ENCODE peak calls at places on chromosome 19, in four cellular contexts. L, E, R and C are unnamed samples.

GRCh38 chr19:49920624-49921363 is 8.2 kb upstream of the ATF5 start:
- DNase-seq in E (no peak), R (no peak), L (no peak), C (no peak)

GRCh38 chr19:58218899-58219298 is 9.8 kb upstream of the ZNF544 start:
- DNase-seq in E (peak), R (no peak), L (peak), C (no peak)

GRCh38 chr19:54203151-54203611 is 2.5 kb downstream of the RPS9 start:
- DNase-seq in E (no peak), L (no peak), R (no peak), C (no peak)

GRCh38 chr19:31096047-31096446 is 253.2 kb downstream of the TSHZ3 start:
- DNase-seq in E (no peak), R (no peak), L (peak), C (no peak)

GRCh38 chr19:55251296-55252081 is 7.3 kb downstream of the PPP6R1 start:
- DNase-seq in E (no peak), L (no peak), R (no peak), C (peak)

GRCh38 chr19:17504030-17504429 is 7.4 kb upstream of the PGLS start:
- DNase-seq in E (no peak), L (no peak), R (no peak), C (peak)

GRCh38 chr19:11377237-11377636 is 2.8 kb downstream of the SWSAP1 start:
- DNase-seq in R (no peak), L (no peak), E (no peak), C (peak)

GRCh38 chr19:12156254-12157058 is at the start of gene ZNF625:
- DNase-seq in E (peak), R (peak), L (peak), C (peak)

GRCh38 chr19:48741222-48741999 is 1.0 kb upstream of the RASIP1 start:
- DNase-seq in E (peak), R (no peak), L (peak), C (no peak)

GRCh38 chr19:13665125-13665903 is 99.0 kb upstream of the MRI1 start:
- DNase-seq in E (no peak), R (no peak), L (no peak), C (no peak)

GRCh38 chr19:58544591-58545285 is 874 bp downstream of the TRIM28 start:
- DNase-seq in L (no peak), E (peak), R (peak), C (peak)

GRCh38 chr19:17079710-17080440 is 4.3 kb downstream of the MYO9B start:
- DNase-seq in E (no peak), L (no peak), R (peak), C (peak)

GRCh38 chr19:52542984-52543664 is 15.7 kb downstream of the ZNF808 start:
- DNase-seq in E (no peak), L (no peak), R (no peak), C (no peak)

GRCh38 chr19:29561601-29562000 is 35.8 kb downstream of the VSTM2B start:
- DNase-seq in L (no peak), R (no peak), E (no peak), C (no peak)

GRCh38 chr19:3836887-3837286 is 32.0 kb downstream of the ZFR2 start:
- DNase-seq in L (no peak), R (no peak), E (no peak), C (no peak)

GRCh38 chr19:18831524-18832330 is at the start of gene UPF1:
- DNase-seq in R (peak), E (peak), L (peak), C (peak)

GRCh38 chr19:58059003-58059671 is at the start of gene ZNF135:
- DNase-seq in E (peak), L (peak), R (peak), C (peak)

GRCh38 chr19:1651548-1652394 is 644 bp downstream of the TCF3 start:
- DNase-seq in L (no peak), E (no peak), R (peak), C (peak)

GRCh38 chr19:52527954-52528326 is 472 bp downstream of the ZNF808 start:
- DNase-seq in E (peak), R (no peak), L (peak), C (no peak)

GRCh38 chr19:18063463-18063862 is 23.3 kb downstream of the IL12RB1 start:
- DNase-seq in R (no peak), L (peak), E (peak), C (peak)

GRCh38 chr19:2555422-2556220 is 79.7 kb downstream of the GADD45B start:
- DNase-seq in R (no peak), E (no peak), L (no peak), C (no peak)

GRCh38 chr19:36030264-36031148 is 2.2 kb downstream of the CLIP3 start:
- DNase-seq in E (no peak), R (no peak), L (no peak), C (no peak)

GRCh38 chr19:2184422-2185012 is 20.8 kb downstream of the DOT1L start:
- DNase-seq in E (no peak), R (no peak), L (no peak), C (no peak)

GRCh38 chr19:57465680-57466381 is 8.9 kb upstream of the VN1R1 start:
- DNase-seq in R (no peak), L (peak), E (no peak), C (peak)

GRCh38 chr19:17775991-17776803 is 18.7 kb upstream of the B3GNT3 start:
- DNase-seq in R (no peak), E (no peak), L (no peak), C (no peak)

GRCh38 chr19:46988614-46989230 is 30.9 kb upstream of the NPAS1 start:
- DNase-seq in E (no peak), L (no peak), R (no peak), C (no peak)

GRCh38 chr19:46992699-46993535 is 26.7 kb upstream of the NPAS1 start:
- DNase-seq in L (no peak), R (no peak), E (no peak), C (no peak)

GRCh38 chr19:46993622-46994021 is 26.0 kb upstream of the NPAS1 start:
- DNase-seq in E (no peak), L (no peak), R (no peak), C (no peak)

GRCh38 chr19:46994141-46994686 is 25.4 kb upstream of the NPAS1 start:
- DNase-seq in R (no peak), E (no peak), L (no peak), C (no peak)

GRCh38 chr19:46990998-46991676 is 28.5 kb upstream of the NPAS1 start:
- DNase-seq in E (peak), R (peak), L (peak), C (peak)
- H2BK12ac ChIP-seq in E (no peak), R (no peak), L (peak), C (no peak)

GRCh38 chr19:485583-486236 is 10.6 kb upstream of the MADCAM1 start:
- DNase-seq in L (no peak), R (peak), E (no peak), C (peak)
- H3K14ac ChIP-seq in L (no peak), R (peak), E (no peak), C (peak)

GRCh38 chr19:38001158-38001781 is 94.3 kb downstream of the SIPA1L3 start:
- DNase-seq in E (no peak), L (no peak), R (no peak), C (no peak)
- H2BK15ac ChIP-seq in E (no peak), L (no peak), R (no peak), C (no peak)

GRCh38 chr19:40716655-40717324 is at the start of the genes COQ8B and ITPKC:
- DNase-seq in R (peak), E (peak), L (peak), C (peak)
- H2BK12ac ChIP-seq in R (no peak), E (peak), L (peak), C (peak)

GRCh38 chr19:42268704-42269517 is at the start of gene CIC:
- DNase-seq in L (peak), E (peak), R (peak), C (peak)
- H3K14ac ChIP-seq in L (no peak), E (peak), R (no peak), C (no peak)

DNA sequence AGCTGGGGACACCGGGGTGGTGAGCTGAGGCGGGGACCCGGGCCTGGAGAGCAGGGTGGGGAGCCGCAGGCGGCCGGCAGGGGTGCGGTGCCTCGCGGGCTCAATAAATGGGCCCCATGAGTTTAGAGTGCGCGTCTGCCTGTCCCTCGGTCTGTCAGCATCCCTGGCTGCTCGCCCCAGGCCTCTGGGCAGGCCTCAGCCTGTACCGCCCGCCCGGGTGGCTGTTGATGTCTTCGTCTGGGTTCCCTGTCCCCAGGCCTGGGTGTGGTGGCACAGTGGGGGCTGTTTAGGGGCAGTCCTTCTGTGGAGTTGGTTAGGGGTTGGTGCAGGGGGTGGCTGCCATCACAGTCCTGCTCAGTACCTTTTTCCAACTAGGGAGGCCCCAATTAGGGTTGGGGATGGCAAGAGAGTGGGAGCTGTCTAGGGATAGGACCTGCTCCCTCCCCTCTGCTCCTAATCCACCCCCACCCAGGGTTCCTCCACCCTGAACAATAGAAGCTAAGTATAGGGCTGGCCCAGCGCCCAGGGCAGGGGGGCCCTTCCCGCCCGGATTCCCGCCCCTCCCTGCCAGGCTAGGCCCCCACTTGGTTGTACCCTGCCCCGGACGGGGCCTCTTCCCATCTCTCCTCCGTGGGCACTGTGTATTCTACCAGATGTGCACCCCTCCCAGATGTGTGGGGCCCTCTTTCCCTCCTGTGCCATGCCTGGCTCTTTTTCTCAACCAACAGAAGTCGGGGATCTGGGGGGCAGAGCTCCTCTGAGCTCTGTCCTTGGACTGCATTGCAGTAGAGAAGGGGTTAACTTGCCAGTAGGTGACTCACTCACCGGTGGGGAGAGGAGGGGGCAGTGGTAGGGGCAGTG is 12.4 kb downstream of the CIC start:
- DNase-seq in L (peak), E (peak), R (peak), C (peak)
- H2BK15ac ChIP-seq in L (no peak), E (no peak), R (peak), C (peak)

DNA sequence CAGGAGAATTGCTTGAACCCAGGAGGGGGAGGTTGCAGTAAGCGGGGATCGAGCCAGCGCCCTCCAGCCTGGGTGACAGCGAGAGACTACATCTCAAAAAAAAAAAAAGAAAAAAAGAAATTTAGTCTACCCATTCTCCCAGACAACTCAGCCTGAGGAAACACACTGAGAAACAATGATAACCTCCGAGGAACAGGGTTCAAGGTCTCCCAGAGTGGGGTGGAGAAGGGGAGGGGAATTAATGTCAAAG is 1.4 kb upstream of the VASP start:
- DNase-seq in L (no peak), R (no peak), E (no peak), C (no peak)
- H2BK12ac ChIP-seq in L (peak), R (no peak), E (no peak), C (peak)

GRCh38 chr19:34291235-34291634 is 36.9 kb downstream of the GARRE1 start:
- DNase-seq in E (no peak), L (no peak), R (no peak), C (no peak)
- H3K14ac ChIP-seq in E (no peak), L (no peak), R (no peak), C (no peak)

GRCh38 chr19:5705552-5705951 is 14.4 kb downstream of the LONP1 start:
- DNase-seq in E (no peak), R (no peak), L (no peak), C (no peak)
- H2BK15ac ChIP-seq in E (no peak), R (no peak), L (no peak), C (no peak)